ENCODE peak calls at places on chromosomes 11 and 22, in nine cellular contexts. Q is left lung; I is hepatic stellate cell; M is astrocyte of the spinal cord; E is stimulated activated CD8-positive, alpha-beta memory T cell treated with anti-CD3 and anti-CD28 coated beads, Interleukin-7, amount 100 ng/mL, for 1 hour; U is upper lobe of right lung; T is SK-N-SH; J is activated T-helper 1 cell treated with anti-CD3 and anti-CD28 coated beads, Interleukin-2, amount 50 U/mL, for 16 hours; S is germinal center. K is an unnamed sample.

GRCh38 chr22:40714514-40714966 is 35.3 kb downstream of the MCHR1 start:
- DNase-seq in Q (no peak), I (no peak), M (peak), E (no peak), U (no peak), T (no peak), J (no peak), S (no peak), K (peak)

GRCh38 chr11:63567044-63567840 is 4.1 kb upstream of the PLAAT2 start:
- DNase-seq in Q (no peak), I (peak), M (peak), E (peak), U (no peak), T (no peak), J (peak), S (peak), K (no peak)

GRCh38 chr22:31605851-31606585 is 56.0 kb downstream of the PISD start:
- DNase-seq in Q (no peak), I (no peak), M (no peak), E (no peak), U (no peak), T (no peak), J (no peak), S (no peak), K (no peak)

GRCh38 chr11:124798991-124799383 is 1.2 kb downstream of the MSANTD2 start:
- DNase-seq in Q (no peak), I (peak), M (peak), E (no peak), U (no peak), T (peak), J (no peak), S (no peak), K (no peak)

GRCh38 chr22:47030881-47031627 is 268.6 kb downstream of the TBC1D22A start:
- DNase-seq in Q (no peak), I (no peak), M (no peak), E (no peak), U (peak), T (no peak), J (no peak), S (no peak), K (no peak)

GRCh38 chr22:23013612-23014011 is 56.7 kb upstream of the GNAZ start:
- DNase-seq in Q (no peak), I (no peak), M (no peak), E (no peak), U (no peak), T (no peak), J (no peak), S (no peak), K (no peak)

GRCh38 chr11:65047581-65048422 is 6.8 kb downstream of the SAC3D1 start:
- DNase-seq in Q (peak), I (peak), M (no peak), E (no peak), U (no peak), T (no peak), J (no peak), S (peak), K (no peak)

GRCh38 chr11:20015529-20016427 is 144.5 kb downstream of the DBX1 start:
- DNase-seq in Q (no peak), I (no peak), M (no peak), E (no peak), U (no peak), T (no peak), J (no peak), S (no peak), K (peak)

GRCh38 chr11:119094816-119095065 is 6.9 kb downstream of the DPAGT1 start:
- DNase-seq in Q (peak), I (peak), M (peak), E (peak), U (peak), T (peak), J (peak), S (no peak), K (no peak)

GRCh38 chr11:30560345-30561106 is 25.6 kb downstream of the MPPED2 start:
- DNase-seq in Q (no peak), I (no peak), M (peak), E (no peak), U (no peak), T (no peak), J (no peak), S (no peak), K (no peak)

GRCh38 chr11:97743205-97743742 is 1277.5 kb upstream of the CNTN5 start:
- DNase-seq in Q (no peak), I (no peak), M (peak), E (no peak), U (no peak), T (no peak), J (no peak), S (no peak), K (no peak)

GRCh38 chr22:31490496-31490925 is 869 bp upstream of the EIF4ENIF1 start:
- DNase-seq in Q (no peak), I (peak), M (no peak), E (peak), U (peak), T (peak), J (peak), S (peak), K (peak)

GRCh38 chr11:110069158-110069737 is 23.9 kb upstream of the ZC3H12C start:
- DNase-seq in Q (no peak), I (no peak), M (peak), E (no peak), U (no peak), T (no peak), J (no peak), S (no peak), K (no peak)

GRCh38 chr22:47631571-47632102 is 869.2 kb downstream of the TBC1D22A start:
- DNase-seq in Q (no peak), I (no peak), M (no peak), E (no peak), U (peak), T (peak), J (no peak), S (no peak), K (no peak)

GRCh38 chr11:44638032-44638431 is 72.6 kb downstream of the CD82 start:
- DNase-seq in Q (no peak), I (no peak), M (no peak), E (no peak), U (no peak), T (no peak), J (no peak), S (no peak), K (peak)

GRCh38 chr11:110921742-110922200 is 209.5 kb upstream of the ARHGAP20 start:
- DNase-seq in Q (no peak), I (no peak), M (peak), E (no peak), U (no peak), T (no peak), J (no peak), S (no peak), K (peak)

GRCh38 chr11:129593098-129593497 is 217.4 kb downstream of the BARX2 start:
- DNase-seq in Q (no peak), I (no peak), M (no peak), E (no peak), U (no peak), T (no peak), J (no peak), S (no peak), K (no peak)

GRCh38 chr22:21714059-21714770 is 21.4 kb downstream of the YPEL1 start:
- DNase-seq in Q (no peak), I (no peak), M (no peak), E (no peak), U (no peak), T (no peak), J (no peak), S (no peak), K (no peak)

GRCh38 chr11:67371549-67372231 is 1.7 kb downstream of the CLCF1 start:
- DNase-seq in Q (no peak), I (peak), M (peak), E (no peak), U (peak), T (peak), J (no peak), S (peak), K (peak)

GRCh38 chr11:119809346-119809745 is 80.3 kb upstream of the NECTIN1 start:
- DNase-seq in Q (no peak), I (no peak), M (no peak), E (no peak), U (no peak), T (no peak), J (no peak), S (no peak), K (peak)

GRCh38 chr11:63537293-63538101 is 889 bp downstream of the PLAAT4 start:
- DNase-seq in Q (no peak), I (peak), M (peak), E (no peak), U (peak), T (no peak), J (no peak), S (no peak), K (no peak)

GRCh38 chr11:31702966-31703365 is 108.2 kb downstream of the PAX6 start:
- DNase-seq in Q (no peak), I (peak), M (peak), E (no peak), U (no peak), T (no peak), J (no peak), S (no peak), K (no peak)

GRCh38 chr22:24950272-24950902 is 2.1 kb upstream of the KIAA1671 start:
- DNase-seq in Q (no peak), I (no peak), M (no peak), E (no peak), U (no peak), T (peak), J (no peak), S (no peak), K (peak)

GRCh38 chr11:70547821-70548670 is 149.7 kb downstream of the CTTN start:
- DNase-seq in Q (no peak), I (no peak), M (no peak), E (no peak), U (no peak), T (peak), J (no peak), S (no peak), K (peak)

GRCh38 chr11:67434395-67434881 is 3.0 kb downstream of the PTPRCAP start:
- DNase-seq in Q (peak), I (no peak), M (no peak), E (no peak), U (no peak), T (no peak), J (no peak), S (no peak), K (no peak)

GRCh38 chr11:108346451-108346850 is 120.9 kb downstream of the C11orf65 start:
- DNase-seq in Q (no peak), I (no peak), M (no peak), E (no peak), U (no peak), T (no peak), J (no peak), S (no peak), K (no peak)

GRCh38 chr11:1839924-1840779 is 1.4 kb downstream of the TNNI2 start:
- DNase-seq in Q (peak), I (no peak), M (no peak), E (no peak), U (peak), T (no peak), J (no peak), S (peak), K (no peak)

GRCh38 chr11:135074397-135074998 is 662.5 kb upstream of the B3GAT1 start:
- DNase-seq in Q (no peak), I (no peak), M (no peak), E (no peak), U (no peak), T (no peak), J (no peak), S (no peak), K (peak)

GRCh38 chr11:134045799-134046635 is 22.9 kb upstream of the JAM3 start:
- DNase-seq in Q (no peak), I (no peak), M (no peak), E (no peak), U (peak), T (peak), J (no peak), S (no peak), K (peak)

GRCh38 chr22:45966320-45966891 is 10.6 kb downstream of the WNT7B start:
- DNase-seq in Q (no peak), I (no peak), M (no peak), E (no peak), U (no peak), T (no peak), J (no peak), S (peak), K (no peak)

GRCh38 chr11:128520886-128521696 is 66.3 kb downstream of the ETS1 start:
- DNase-seq in Q (no peak), I (no peak), M (peak), E (no peak), U (no peak), T (no peak), J (no peak), S (peak), K (no peak)

GRCh38 chr11:129312741-129313587 is 62.7 kb upstream of the BARX2 start:
- DNase-seq in Q (no peak), I (no peak), M (no peak), E (no peak), U (no peak), T (no peak), J (no peak), S (no peak), K (peak)

K was measured in WERI-Rb-1.